ENCODE peak calls at places on chromosomes 13 and 19, in nine cellular contexts. D, L, N, Q, B, O, K, E and I are unnamed samples.

GRCh38 chr13:35500071-35500595 is 23.6 kb upstream of the MAB21L1 start:
- DNase-seq in E (no peak), N (no peak), Q (no peak), O (peak; percentile 77), L (no peak), K (no peak), B (no peak), D (no peak), I (no peak)

GRCh38 chr19:15303105-15303780 is 29.1 kb downstream of the BRD4 start:
- DNase-seq in N (peak; percentile 61), E (no peak), K (no peak), L (no peak), D (no peak), B (no peak), Q (no peak), O (no peak), I (no peak)

GRCh38 chr19:5314907-5315298 is 25.7 kb downstream of the PTPRS start:
- DNase-seq in E (no peak), Q (no peak), L (no peak), O (no peak), N (no peak), K (no peak), B (no peak), D (no peak), I (no peak)

GRCh38 chr19:38869836-38870607 is 8.1 kb downstream of the RINL start:
- DNase-seq in O (peak; percentile 81), K (no peak), Q (peak; percentile 96), D (peak; percentile 72), E (peak; percentile 24), B (peak; percentile 92), N (peak; percentile 45), L (peak; percentile 78), I (no peak)

GRCh38 chr19:16340092-16340491 is 15.5 kb downstream of the KLF2 start:
- DNase-seq in E (no peak), N (peak; percentile 61), Q (no peak), L (no peak), O (no peak), K (no peak), D (no peak), B (no peak), I (no peak)

GRCh38 chr19:56170261-56170660 is 5.5 kb upstream of the GALP start:
- DNase-seq in N (peak; percentile 43), B (no peak), K (peak; percentile 31), O (no peak), Q (no peak), L (no peak), E (no peak), D (no peak), I (no peak)

GRCh38 chr13:112733661-112734379 is 44.0 kb downstream of the ATP11A start:
- DNase-seq in O (peak; percentile 89), D (no peak), B (no peak), K (no peak), E (no peak), L (no peak), Q (no peak), N (no peak), I (no peak)

GRCh38 chr19:41014643-41015042 is 23.6 kb downstream of the CYP2B6 start:
- DNase-seq in Q (no peak), B (no peak), K (no peak), E (no peak), N (no peak), D (no peak), L (no peak), O (no peak), I (no peak)

GRCh38 chr13:72886272-72887062 is 104.5 kb downstream of the PIBF1 start:
- DNase-seq in O (no peak), L (no peak), E (no peak), N (peak; percentile 30), Q (no peak), D (no peak), B (no peak), K (no peak), I (no peak)

GRCh38 chr13:43303040-43303729 is 279.8 kb downstream of the DNAJC15 start:
- DNase-seq in N (peak; percentile 70), E (peak; percentile 28), O (peak; percentile 82), B (no peak), K (no peak), L (no peak), D (no peak), Q (peak; percentile 54), I (no peak)

GRCh38 chr13:91280806-91281205 is 66.7 kb upstream of the MIR17HG start:
- DNase-seq in B (no peak), Q (no peak), L (no peak), N (no peak), K (no peak), E (no peak), D (no peak), O (no peak), I (no peak)

GRCh38 chr19:10404888-10405808 is 1.8 kb upstream of the CDC37 start:
- DNase-seq in L (no peak), O (peak; percentile 37), K (no peak), B (no peak), D (no peak), E (no peak), Q (no peak), N (no peak), I (no peak)

GRCh38 chr19:7533281-7533819 is 2.2 kb upstream of the PNPLA6 start:
- DNase-seq in L (peak; percentile 38), D (no peak), B (no peak), O (peak; percentile 35), K (no peak), N (peak; percentile 28), Q (no peak), E (peak; percentile 79), I (no peak)

GRCh38 chr19:28727133-28727834 is 485.7 kb downstream of the UQCRFS1 start:
- DNase-seq in N (no peak), O (peak; percentile 43), E (no peak), K (no peak), D (no peak), B (no peak), L (no peak), Q (no peak), I (no peak)

GRCh38 chr13:98909016-98909415 is 68.8 kb downstream of the DOCK9 start:
- DNase-seq in L (no peak), K (no peak), O (no peak), E (peak; percentile 15), N (peak; percentile 14), B (no peak), D (no peak), Q (no peak), I (no peak)

GRCh38 chr13:24863748-24864540 is 100.0 kb downstream of the RNF17 start:
- DNase-seq in L (no peak), D (no peak), K (no peak), E (no peak), N (no peak), Q (no peak), O (no peak), B (no peak), I (no peak)

GRCh38 chr13:98761126-98761978 is 8.9 kb upstream of the SLC15A1 start:
- DNase-seq in B (no peak), E (peak; percentile 5), K (no peak), O (no peak), D (no peak), N (peak; percentile 74), L (no peak), Q (no peak), I (no peak)

GRCh38 chr13:31159306-31159705 is 2.4 kb downstream of the HSPH1 start:
- DNase-seq in E (no peak), D (no peak), L (no peak), K (no peak), O (no peak), B (no peak), N (peak; percentile 7), Q (no peak), I (no peak)

GRCh38 chr13:62375653-62376052 is 960.0 kb upstream of the PCDH20 start:
- DNase-seq in N (no peak), D (no peak), L (no peak), O (no peak), K (peak; percentile 8), Q (no peak), B (no peak), E (no peak), I (no peak)